ENCODE peak calls at places on chromosomes 4 and X, in nine cellular contexts. U is A549, X is glutamatergic neuron, A is fibroblast of the aortic adventitia, H is epithelial cell of esophagus, N is ovary, L is cardiac fibroblast, O is type B pancreatic cell, T is left ventricle myocardium inferior. R is an unnamed sample.

GRCh38 chr4:137998666-137999429 is 243.3 kb downstream of the SLC7A11 start:
- DNase-seq in U (no peak), X (no peak), A (peak), H (peak), N (no peak), L (peak), O (no peak), T (no peak), R (peak)

GRCh38 chrX:78643106-78643505 is 16.0 kb downstream of the RTL3 start:
- DNase-seq in U (no peak), X (no peak), A (no peak), H (no peak), N (no peak), L (peak), O (no peak), T (no peak), R (peak)

GRCh38 chr4:185872747-185873380 is 60.9 kb upstream of the SORBS2 start:
- DNase-seq in U (no peak), X (no peak), A (no peak), H (peak), N (no peak), L (no peak), O (no peak), T (no peak), R (no peak)

GRCh38 chr4:146637853-146638800 is 566 bp upstream of the POU4F2 start:
- DNase-seq in U (no peak), X (peak), A (no peak), H (no peak), N (no peak), L (no peak), O (no peak), T (no peak), R (no peak)

GRCh38 chrX:152878976-152879755 is 18.7 kb upstream of the ZNF185 start:
- DNase-seq in U (no peak), X (no peak), A (no peak), H (peak), N (no peak), L (no peak), O (no peak), T (no peak), R (no peak)

GRCh38 chr4:127982445-127982844 is 17.2 kb downstream of the ABHD18 start:
- DNase-seq in U (no peak), X (no peak), A (no peak), H (no peak), N (no peak), L (no peak), O (no peak), T (no peak), R (no peak)

GRCh38 chrX:131789664-131790063 is 233.4 kb upstream of the STK26 start:
- DNase-seq in U (no peak), X (no peak), A (no peak), H (no peak), N (no peak), L (no peak), O (no peak), T (no peak), R (no peak)

GRCh38 chr4:78369691-78370090 is 181.9 kb upstream of the ANXA3 start:
- DNase-seq in U (no peak), X (no peak), A (no peak), H (peak), N (no peak), L (no peak), O (no peak), T (no peak), R (no peak)

GRCh38 chrX:118773782-118774181 is 46.4 kb downstream of the IL13RA1 start:
- DNase-seq in U (no peak), X (no peak), A (no peak), H (peak), N (no peak), L (no peak), O (no peak), T (no peak), R (no peak)

GRCh38 chrX:13659057-13659456 is 6.1 kb downstream of the TCEANC start:
- DNase-seq in U (peak), X (no peak), A (peak), H (peak), N (no peak), L (peak), O (no peak), T (no peak), R (peak)

GRCh38 chr4:138861130-138861529 is 154.5 kb upstream of the NOCT start:
- DNase-seq in U (no peak), X (no peak), A (no peak), H (peak), N (no peak), L (no peak), O (no peak), T (no peak), R (peak)

GRCh38 chr4:104942990-104943758 is 203.5 kb upstream of the TET2 start:
- DNase-seq in U (no peak), X (no peak), A (peak), H (peak), N (no peak), L (no peak), O (no peak), T (no peak), R (no peak)

GRCh38 chrX:35380808-35381700 is 417.1 kb upstream of the MAGEB16 start:
- DNase-seq in U (peak), X (no peak), A (peak), H (peak), N (no peak), L (peak), O (no peak), T (no peak), R (no peak)

GRCh38 chr4:124277691-124278090 is 434.8 kb downstream of the ANKRD50 start:
- DNase-seq in U (no peak), X (no peak), A (no peak), H (no peak), N (no peak), L (no peak), O (no peak), T (no peak), R (no peak)

GRCh38 chrX:68193234-68193633 is 240.1 kb downstream of the OPHN1 start:
- DNase-seq in U (no peak), X (no peak), A (no peak), H (no peak), N (no peak), L (no peak), O (no peak), T (no peak), R (no peak)

GRCh38 chrX:150408561-150408960 is 45.4 kb downstream of the MAMLD1 start:
- DNase-seq in U (no peak), X (no peak), A (no peak), H (no peak), N (peak), L (peak), O (no peak), T (no peak), R (no peak)

GRCh38 chr4:75168548-75168947 is 235.6 kb downstream of the PARM1 start:
- DNase-seq in U (no peak), X (no peak), A (no peak), H (no peak), N (no peak), L (no peak), O (no peak), T (no peak), R (no peak)

GRCh38 chrX:30504309-30504708 is 73.3 kb downstream of the TASL start:
- DNase-seq in U (peak), X (no peak), A (peak), H (peak), N (no peak), L (peak), O (no peak), T (no peak), R (peak)

GRCh38 chr4:177339794-177340374 is 30.2 kb downstream of the NEIL3 start:
- DNase-seq in U (peak), X (no peak), A (peak), H (peak), N (no peak), L (peak), O (no peak), T (no peak), R (peak)

GRCh38 chr4:140156529-140157171 is 2.7 kb upstream of the MAML3 start:
- DNase-seq in U (no peak), X (no peak), A (no peak), H (no peak), N (no peak), L (no peak), O (no peak), T (no peak), R (no peak)

GRCh38 chr4:28229092-28229491 is 1368.5 kb downstream of the STIM2 start:
- DNase-seq in U (peak), X (no peak), A (peak), H (peak), N (no peak), L (peak), O (no peak), T (no peak), R (peak)

GRCh38 chrX:10121787-10122186 is 35.0 kb upstream of the CLCN4 start:
- DNase-seq in U (no peak), X (no peak), A (no peak), H (no peak), N (no peak), L (no peak), O (no peak), T (no peak), R (no peak)

DNA sequence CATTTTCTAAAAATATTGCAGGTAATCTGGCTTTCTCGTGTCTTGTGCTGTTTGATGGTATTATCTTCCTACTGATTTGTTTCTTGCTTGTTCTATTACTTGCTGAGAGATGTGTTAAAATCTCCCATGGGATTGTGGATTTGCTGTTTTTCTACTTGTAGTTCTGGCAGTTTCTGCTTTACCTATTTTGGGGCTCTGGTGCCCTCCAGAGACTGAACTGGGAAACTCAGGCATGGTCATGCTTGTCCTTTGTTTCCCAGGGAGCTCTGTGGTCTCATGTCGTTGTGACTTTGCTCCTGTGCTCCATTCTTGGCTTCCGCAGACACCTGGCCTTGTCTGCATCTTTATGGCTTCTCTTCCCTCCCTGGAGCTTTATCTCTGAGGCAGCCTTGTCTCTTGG is 39.5 kb downstream of the NSD2 start:
- DNase-seq in U (peak), X (peak), A (peak), H (peak), N (no peak), L (peak), O (no peak), T (no peak), R (peak)
- TF ChIP-seq CTCF in U (peak), X (peak), A (peak), H (peak), N (no peak), L (peak), O (peak), T (peak), R (peak)

GRCh38 chr4:2898001-2898400 is 54.4 kb downstream of the ADD1 start:
- DNase-seq in U (no peak), X (no peak), A (no peak), H (peak), N (no peak), L (peak), O (no peak), T (no peak), R (no peak)
- TF ChIP-seq CTCF in U (no peak), X (no peak), A (no peak), H (no peak), N (no peak), L (no peak), O (no peak), T (no peak), R (no peak)

DNA sequence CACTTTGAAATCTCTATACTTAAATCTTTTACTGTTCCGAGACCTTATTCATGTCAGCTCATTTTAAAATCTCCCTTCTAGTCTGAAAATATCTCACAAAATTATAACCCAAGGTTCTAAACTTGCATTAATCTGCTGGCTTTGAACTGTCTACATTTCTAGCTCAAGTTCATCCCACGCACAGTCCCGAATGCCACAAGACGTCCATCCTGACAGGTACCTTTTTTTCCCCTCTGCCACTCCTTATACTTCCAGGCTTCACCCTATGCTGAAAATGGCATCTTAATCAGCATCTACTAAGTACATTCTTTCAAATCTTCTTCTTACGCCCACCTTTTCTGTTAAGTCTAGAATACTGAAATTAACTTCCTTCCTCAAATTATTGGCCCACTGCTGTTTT is 259.2 kb upstream of the GALNTL6 start:
- DNase-seq in U (no peak), X (no peak), A (no peak), H (no peak), N (no peak), L (no peak), O (no peak), T (no peak), R (no peak)
- TF ChIP-seq CTCF in U (no peak), X (no peak), A (no peak), H (no peak), N (no peak), L (no peak), O (no peak), T (no peak), R (no peak)

DNA sequence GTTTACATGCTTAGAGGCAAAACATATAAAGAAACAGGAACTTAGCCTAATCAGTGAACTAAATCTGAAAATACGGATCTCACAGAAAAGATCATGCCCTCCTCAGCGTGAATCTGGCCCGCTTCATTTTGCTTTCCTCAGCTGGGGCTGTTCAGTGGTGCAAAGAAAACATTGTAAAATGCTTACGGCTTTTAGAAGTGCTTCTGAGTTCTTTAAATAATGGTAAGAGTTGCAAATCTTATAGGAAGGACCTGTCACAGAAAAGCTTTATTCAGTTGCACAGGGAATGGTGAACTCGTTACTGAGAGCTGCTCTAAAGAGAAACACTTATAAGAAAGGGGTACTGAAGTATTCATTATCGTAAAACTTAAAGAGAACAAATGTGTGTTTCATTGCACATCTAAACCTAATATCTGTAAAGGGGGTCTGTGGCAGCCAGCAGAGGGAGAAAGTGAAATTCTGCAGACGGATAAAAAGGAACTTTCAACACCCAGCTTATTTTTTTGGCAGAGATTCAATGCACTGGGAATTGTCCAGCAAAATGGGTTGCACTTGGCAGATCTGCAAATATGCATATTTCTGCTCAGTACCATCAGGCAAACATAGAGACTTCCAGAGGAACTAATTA is 139.2 kb upstream of the ANK2 start:
- DNase-seq in U (no peak), X (no peak), A (peak), H (no peak), N (peak), L (peak), O (no peak), T (no peak), R (peak)
- TF ChIP-seq CTCF in U (no peak), X (no peak), A (peak), H (no peak), N (no peak), L (peak), O (peak), T (peak), R (no peak)

GRCh38 chr4:183362916-183363542 is 40.8 kb upstream of the CLDN24 start:
- DNase-seq in U (no peak), X (no peak), A (peak), H (peak), N (no peak), L (peak), O (no peak), T (no peak), R (no peak)
- TF ChIP-seq CTCF in U (no peak), X (no peak), A (peak), H (peak), N (no peak), L (peak), O (peak), T (no peak), R (peak)

DNA sequence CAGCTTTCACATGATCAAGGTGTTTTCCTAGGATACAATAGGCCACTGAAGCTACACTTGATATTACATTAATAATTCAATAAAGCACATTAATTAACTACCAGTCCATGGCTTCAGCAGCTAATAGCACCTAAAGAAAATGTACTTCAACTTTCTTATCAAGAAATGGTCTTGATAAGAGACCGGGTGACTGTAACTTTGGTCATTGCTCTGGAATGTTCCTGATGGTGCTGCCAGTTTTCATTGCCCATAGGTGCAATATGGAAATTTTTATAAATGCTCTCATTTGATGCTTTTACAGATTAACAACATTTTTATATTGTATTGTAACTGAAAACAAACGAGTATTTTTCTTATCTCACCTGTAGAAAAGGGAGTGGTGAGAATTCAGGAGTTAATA is 165.4 kb downstream of the SHROOM3 start:
- DNase-seq in U (no peak), X (no peak), A (peak), H (no peak), N (no peak), L (no peak), O (no peak), T (no peak), R (no peak)
- TF ChIP-seq CTCF in U (no peak), X (no peak), A (no peak), H (no peak), N (no peak), L (no peak), O (no peak), T (no peak), R (no peak)

GRCh38 chr4:5708829-5709680 is 696 bp upstream of the EVC2 start:
- DNase-seq in U (no peak), X (no peak), A (no peak), H (no peak), N (peak), L (no peak), O (no peak), T (no peak), R (no peak)
- TF ChIP-seq CTCF in U (no peak), X (no peak), A (no peak), H (no peak), N (no peak), L (no peak), O (no peak), T (no peak), R (no peak)

GRCh38 chr4:91729851-91730250 is 573.9 kb upstream of the GRID2 start:
- DNase-seq in U (no peak), X (no peak), A (no peak), H (no peak), N (no peak), L (peak), O (no peak), T (no peak), R (no peak)

GRCh38 chr4:91734682-91735081 is 569.1 kb upstream of the GRID2 start:
- DNase-seq in U (no peak), X (no peak), A (no peak), H (peak), N (no peak), L (peak), O (no peak), T (no peak), R (no peak)
- TF ChIP-seq CTCF in U (no peak), X (no peak), A (no peak), H (peak), N (no peak), L (no peak), O (peak), T (no peak), R (no peak)

GRCh38 chrX:72554448-72555140 is 18.0 kb downstream of the HDAC8 start:
- DNase-seq in U (peak), X (peak), A (no peak), H (peak), N (no peak), L (no peak), O (no peak), T (no peak), R (no peak)
- TF ChIP-seq CTCF in U (peak), X (peak), A (no peak), H (no peak), N (no peak), L (no peak), O (peak), T (no peak), R (no peak)

DNA sequence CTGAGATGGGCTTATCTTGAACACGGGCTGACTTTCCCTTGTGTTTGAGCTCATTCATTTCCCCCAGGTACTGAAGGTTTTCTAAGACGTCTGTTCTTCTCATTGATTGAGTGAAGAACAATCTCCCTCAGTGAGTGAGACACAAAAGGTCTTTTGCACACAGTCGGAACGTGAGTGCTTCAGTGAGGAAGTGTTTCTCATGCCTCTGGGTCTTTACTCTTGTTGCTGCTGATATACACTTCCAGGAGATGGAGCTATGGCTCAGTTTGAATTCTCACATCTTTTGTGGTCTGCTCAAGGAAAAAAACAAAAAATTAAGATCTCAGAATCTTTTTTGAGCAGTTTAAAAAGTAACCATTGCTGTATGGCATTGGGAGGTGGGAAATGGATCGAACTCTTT is 981.9 kb upstream of the TENM3 start:
- DNase-seq in U (no peak), X (no peak), A (no peak), H (peak), N (no peak), L (no peak), O (no peak), T (no peak), R (peak)
- TF ChIP-seq CTCF in U (no peak), X (no peak), A (no peak), H (peak), N (no peak), L (no peak), O (peak), T (peak), R (no peak)

R was measured in HFFc6.